ENCODE peak calls at places on chromosome 17, in four cellular contexts. One of them, this sample, is unnamed.
A peak's percentile ranks its signal among the peaks of the same experiment; 100 is the strongest.

GRCh38 chr17:74565116-74565515 is 2.2 kb downstream of the CD300H start:
- DNase-seq in A549: no peak
- DNase-seq in K562: no peak
- DNase-seq in H1: no peak
- DNase-seq in this sample: no peak

GRCh38 chr17:74386397-74386796 is 19.1 kb downstream of the GPR142 start:
- DNase-seq in H1: no peak
- DNase-seq in A549: no peak
- DNase-seq in K562: no peak
- DNase-seq in this sample: no peak

GRCh38 chr17:70869402-70870085 is 700.2 kb downstream of the KCNJ2 start:
- DNase-seq in K562: no peak
- DNase-seq in A549: no peak
- DNase-seq in H1: no peak
- DNase-seq in this sample: no peak

GRCh38 chr17:14374268-14374667 is 73.4 kb downstream of the HS3ST3B1 start:
- DNase-seq in A549: no peak
- DNase-seq in K562: no peak
- DNase-seq in H1: no peak
- DNase-seq in this sample: no peak

GRCh38 chr17:37116802-37117201 is 168.0 kb downstream of the AATF start:
- DNase-seq in A549: no peak
- DNase-seq in K562: no peak
- DNase-seq in H1: no peak
- DNase-seq in this sample: no peak

GRCh38 chr17:36833279-36833678 is 104.0 kb upstream of the LHX1 start:
- DNase-seq in K562: no peak
- DNase-seq in A549: no peak
- DNase-seq in H1: no peak
- DNase-seq in this sample: no peak

GRCh38 chr17:34990921-34991365 is 10.6 kb downstream of the LIG3 start:
- DNase-seq in K562: no peak
- DNase-seq in A549: no peak
- DNase-seq in H1: no peak
- DNase-seq in this sample: no peak

GRCh38 chr17:34567665-34568064 is 11.7 kb upstream of the TMEM132E start:
- DNase-seq in H1: no peak
- DNase-seq in A549: no peak
- DNase-seq in K562: no peak
- DNase-seq in this sample: peak; percentile 40

DNA sequence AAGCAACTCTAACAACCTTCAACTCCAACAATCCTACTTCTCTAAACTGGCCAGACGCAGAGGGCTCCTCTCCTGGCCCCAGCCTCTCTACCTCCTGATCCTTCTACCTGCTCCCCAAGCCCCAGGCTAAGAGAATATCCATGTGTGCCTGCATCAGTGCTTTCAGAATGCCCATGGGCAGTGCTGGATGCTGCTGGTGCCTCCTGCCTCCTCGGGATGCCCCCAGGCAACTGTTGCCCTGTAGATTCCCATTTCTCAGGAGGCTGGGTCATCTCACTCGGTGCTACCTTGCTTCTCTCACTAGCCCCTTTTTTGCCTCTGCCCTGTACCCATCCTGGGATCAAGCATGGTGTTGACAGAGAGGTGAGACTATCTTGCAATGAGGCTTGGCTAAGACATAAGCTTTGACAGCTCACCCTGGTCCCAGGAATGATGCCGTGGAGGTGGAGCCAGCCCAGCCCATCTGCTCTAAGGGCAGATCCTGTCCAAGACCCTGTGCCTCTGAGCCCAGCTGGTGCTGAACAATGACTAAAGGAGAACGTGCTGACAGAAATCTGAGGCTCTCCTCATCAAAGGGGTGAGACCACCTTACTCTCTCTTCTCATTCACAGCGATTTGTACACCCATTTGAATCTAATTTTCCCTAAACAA is 19.4 kb upstream of the SUPT4H1 start:
- DNase-seq in H1: no peak
- DNase-seq in A549: no peak
- DNase-seq in K562: no peak
- DNase-seq in this sample: no peak
- TF ChIP-seq RNF2 in H1: no peak
- TF ChIP-seq RNF2 in A549: no peak
- TF ChIP-seq RNF2 in K562: no peak
- TF ChIP-seq RNF2 in this sample: no peak

GRCh38 chr17:73013299-73013698 is 79.2 kb downstream of the SLC39A11 start:
- DNase-seq in A549: no peak
- DNase-seq in K562: no peak
- DNase-seq in H1: no peak
- DNase-seq in this sample: no peak

GRCh38 chr17:73017653-73018052 is 74.8 kb downstream of the SLC39A11 start:
- DNase-seq in A549: no peak
- DNase-seq in K562: no peak
- DNase-seq in H1: no peak
- DNase-seq in this sample: no peak

GRCh38 chr17:73011016-73011486 is 81.4 kb downstream of the SLC39A11 start:
- DNase-seq in H1: no peak
- DNase-seq in A549: no peak
- DNase-seq in K562: peak; percentile 67
- DNase-seq in this sample: no peak

GRCh38 chr17:73015722-73016276 is 76.7 kb downstream of the SLC39A11 start:
- DNase-seq in K562: no peak
- DNase-seq in H1: no peak
- DNase-seq in A549: no peak
- DNase-seq in this sample: no peak

DNA sequence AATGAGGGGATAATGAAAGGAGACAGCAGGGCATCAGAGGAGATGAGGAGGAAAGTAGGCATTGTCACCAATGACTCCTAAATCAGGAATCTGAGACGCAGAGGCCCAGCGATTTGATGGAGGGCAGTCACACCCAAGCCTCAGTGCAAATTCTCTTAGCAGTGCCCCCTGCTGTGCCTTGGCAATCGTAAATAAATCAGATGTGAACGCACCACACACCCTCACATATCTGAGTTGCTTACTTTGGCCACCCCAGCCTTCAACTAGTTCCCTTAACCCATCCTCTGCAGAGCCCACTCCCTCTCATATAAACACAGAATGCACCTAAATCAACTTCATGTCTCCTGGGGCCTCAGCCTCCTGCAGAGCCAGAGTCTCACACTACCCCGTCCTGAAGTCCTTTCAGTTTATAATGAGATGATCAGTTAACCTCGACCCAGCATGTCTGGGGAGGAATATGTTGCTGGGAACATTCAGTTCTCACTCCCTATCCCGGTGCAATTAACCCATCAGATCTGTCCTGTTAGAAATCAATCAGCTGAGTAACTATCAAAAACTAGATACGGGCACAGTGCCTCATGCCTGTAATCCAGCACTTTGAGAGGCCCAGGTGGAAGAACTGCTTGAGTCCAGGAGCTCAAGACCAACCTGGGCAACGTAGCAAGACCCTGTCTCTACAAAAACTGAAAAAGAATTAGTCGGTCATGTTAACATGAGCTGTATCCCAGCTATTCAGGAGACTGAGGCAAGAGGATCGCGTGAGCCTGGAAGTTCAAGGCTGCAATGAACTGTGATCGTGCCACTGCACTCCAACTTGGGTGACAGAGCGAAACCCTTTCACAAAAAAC is 78.4 kb downstream of the SLC39A11 start:
- DNase-seq in A549: peak; percentile 51
- DNase-seq in H1: no peak
- DNase-seq in K562: no peak
- DNase-seq in this sample: no peak
- TF ChIP-seq HDAC2 in A549: no peak
- TF ChIP-seq HDAC2 in H1: no peak
- TF ChIP-seq HDAC2 in K562: no peak
- TF ChIP-seq HDAC2 in this sample: no peak

DNA sequence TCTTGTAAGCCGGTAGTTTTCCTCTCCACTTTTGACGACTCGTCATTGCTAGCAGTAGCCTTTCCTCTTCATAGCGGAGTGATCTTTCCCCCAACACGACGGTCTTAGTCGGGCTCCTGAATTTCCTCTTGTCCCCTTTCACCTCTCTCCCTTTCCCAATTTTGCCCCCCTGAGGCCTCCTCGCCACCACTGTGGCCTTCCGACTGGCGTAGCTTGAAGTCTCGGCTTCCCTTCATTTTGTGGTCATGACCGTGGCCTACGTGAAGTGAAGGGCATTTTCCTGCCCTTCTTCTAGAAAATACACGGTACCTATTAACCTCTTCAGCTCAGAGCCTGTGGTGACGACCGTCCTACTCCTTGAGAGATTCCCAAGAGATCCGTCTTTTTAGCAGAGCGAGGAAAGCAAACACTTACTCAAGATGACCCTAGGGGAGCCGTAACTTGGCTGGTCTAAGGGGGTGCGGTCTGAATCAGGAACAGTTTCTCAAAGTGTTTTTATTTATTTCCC is 791 bp downstream of the PRKAR1A start:
- DNase-seq in K562: peak; percentile 20
- DNase-seq in A549: peak; percentile 49
- DNase-seq in H1: no peak
- DNase-seq in this sample: no peak
- TF ChIP-seq RFX5 in K562: no peak
- TF ChIP-seq RFX5 in A549: no peak
- TF ChIP-seq RFX5 in H1: no peak
- TF ChIP-seq RFX5 in this sample: no peak

DNA sequence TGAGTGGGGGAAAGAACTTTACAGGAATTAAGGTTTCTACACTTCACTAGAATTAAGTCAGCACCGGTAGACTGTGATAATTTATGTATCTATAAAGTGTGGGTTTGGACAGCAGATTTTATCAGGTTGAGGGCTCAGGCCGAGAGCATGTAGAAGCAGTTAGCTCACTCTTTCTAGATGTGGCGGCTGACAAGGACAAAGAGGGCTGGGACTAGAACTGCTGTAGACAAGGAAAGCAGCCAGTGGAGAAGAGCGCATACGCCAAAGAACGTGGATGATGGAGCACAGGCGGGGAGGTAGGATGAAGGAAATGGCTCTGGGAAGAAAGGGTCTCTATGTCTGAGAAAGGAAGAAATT is 504 bp upstream of the GOSR1 start:
- DNase-seq in A549: no peak
- DNase-seq in K562: peak; percentile 35
- DNase-seq in H1: peak; percentile 51
- DNase-seq in this sample: peak; percentile 9
- TF ChIP-seq RNF2 in A549: no peak
- TF ChIP-seq RNF2 in K562: no peak
- TF ChIP-seq RNF2 in H1: no peak
- TF ChIP-seq RNF2 in this sample: no peak

GRCh38 chr17:79311373-79311772 is 236.7 kb downstream of the ENGASE start:
- DNase-seq in A549: no peak
- DNase-seq in H1: no peak
- DNase-seq in K562: no peak
- DNase-seq in this sample: no peak
- TF ChIP-seq HDAC2 in A549: no peak
- TF ChIP-seq HDAC2 in H1: no peak
- TF ChIP-seq HDAC2 in K562: no peak
- TF ChIP-seq HDAC2 in this sample: no peak

GRCh38 chr17:16091773-16092172 is 92.1 kb downstream of the TTC19 start:
- DNase-seq in K562: peak; percentile 15
- DNase-seq in H1: no peak
- DNase-seq in A549: no peak
- DNase-seq in this sample: no peak
- TF ChIP-seq RFX5 in K562: no peak
- TF ChIP-seq RFX5 in H1: no peak
- TF ChIP-seq RFX5 in A549: no peak
- TF ChIP-seq RFX5 in this sample: no peak

GRCh38 chr17:49496866-49497146 is 1.7 kb downstream of the NGFR start:
- DNase-seq in H1: no peak
- DNase-seq in K562: no peak
- DNase-seq in A549: no peak
- DNase-seq in this sample: no peak

GRCh38 chr17:49497147-49498036 is 2.3 kb downstream of the NGFR start:
- DNase-seq in H1: peak; percentile 81
- DNase-seq in A549: peak; percentile 48
- DNase-seq in K562: no peak
- DNase-seq in this sample: no peak

GRCh38 chr17:49495842-49496182 is 719 bp downstream of the NGFR start:
- DNase-seq in A549: no peak
- DNase-seq in H1: no peak
- DNase-seq in K562: no peak
- DNase-seq in this sample: no peak

GRCh38 chr17:49496183-49496865 is 1.2 kb downstream of the NGFR start:
- DNase-seq in H1: peak; percentile 98
- DNase-seq in A549: peak; percentile 83
- DNase-seq in K562: peak; percentile 81
- DNase-seq in this sample: no peak

DNA sequence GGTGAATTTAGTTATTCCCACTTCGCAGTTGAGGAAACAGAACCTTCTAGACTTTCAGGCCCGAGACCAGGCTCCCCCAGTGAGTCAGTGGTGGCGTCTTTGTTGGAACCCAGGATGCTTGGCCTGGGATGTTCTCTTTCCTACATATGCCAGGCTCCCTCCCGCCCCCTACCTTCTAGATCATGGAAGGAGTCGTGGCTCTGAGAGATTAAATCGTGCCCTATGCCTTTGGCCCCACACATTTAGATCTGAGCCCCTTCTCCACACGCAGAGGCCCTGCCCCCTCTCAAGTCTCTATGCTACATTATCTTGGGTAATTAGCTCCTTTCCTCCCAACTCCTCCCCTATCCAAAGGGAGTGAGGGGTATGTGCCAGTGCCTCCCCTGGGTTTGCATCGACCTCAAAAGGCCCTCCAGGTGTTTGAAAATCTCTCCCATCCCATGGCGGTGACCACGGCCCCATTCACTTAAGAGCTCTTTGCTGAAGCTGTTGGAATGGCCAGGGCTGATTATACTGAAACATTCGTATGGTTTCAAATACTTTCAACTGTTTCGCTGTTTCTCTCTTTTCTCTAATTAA is 3.0 kb downstream of the NGFR start:
- DNase-seq in H1: peak; percentile 72
- DNase-seq in A549: peak; percentile 41
- DNase-seq in K562: no peak
- DNase-seq in this sample: no peak
- TF ChIP-seq RNF2 in H1: no peak
- TF ChIP-seq RNF2 in A549: no peak
- TF ChIP-seq RNF2 in K562: no peak
- TF ChIP-seq RNF2 in this sample: no peak

DNA sequence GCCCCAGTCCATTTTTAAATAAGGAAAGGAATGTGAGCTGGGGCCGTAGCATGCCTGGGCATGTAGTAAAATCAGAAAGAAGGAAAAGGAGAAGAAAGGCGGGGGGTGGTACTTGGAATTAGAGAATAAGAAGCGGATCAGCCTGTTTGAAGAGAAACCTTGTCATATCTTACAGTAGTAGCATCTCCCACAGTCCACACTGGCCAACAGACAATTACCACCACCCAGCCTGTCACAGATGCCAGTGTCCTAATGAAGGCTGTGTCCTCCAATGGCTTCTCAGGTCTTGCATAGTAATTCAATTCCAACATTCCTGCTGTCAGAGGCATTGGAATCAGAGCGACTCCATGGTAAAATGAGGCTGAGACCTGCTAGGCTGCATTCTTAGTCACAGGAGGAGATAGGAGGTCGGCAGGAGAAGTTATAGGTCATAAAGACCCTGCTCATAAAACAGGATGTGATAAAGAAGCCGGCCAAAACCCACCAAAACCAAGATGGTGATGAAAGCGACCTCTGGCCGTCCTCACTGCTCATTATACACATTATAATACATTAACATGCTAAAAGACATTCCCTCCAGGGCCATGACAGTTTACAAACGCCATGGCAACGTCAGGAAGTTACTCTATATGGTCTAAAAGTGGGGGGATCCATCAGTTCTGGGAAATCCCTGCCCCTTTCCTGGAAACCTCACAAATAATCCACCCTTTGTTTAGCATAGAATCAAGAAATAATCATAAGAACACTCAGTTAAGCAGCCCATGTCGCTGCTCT is 9.5 kb upstream of the AKAP10 start:
- DNase-seq in A549: no peak
- DNase-seq in K562: no peak
- DNase-seq in H1: no peak
- DNase-seq in this sample: no peak
- TF ChIP-seq HDAC2 in A549: no peak
- TF ChIP-seq HDAC2 in K562: no peak
- TF ChIP-seq HDAC2 in H1: no peak
- TF ChIP-seq HDAC2 in this sample: no peak